ENCODE peak calls at places on chromosomes 7 and 10, in nine cellular contexts. One of them, this sample, is unnamed.

GRCh38 chr10:111435871-111436270 is 359.0 kb downstream of the ADRA2A start:
- DNase-seq in GM23338: no peak
- DNase-seq in SK-N-SH: no peak
- DNase-seq in GM23248: peak
- DNase-seq in neural progenitor cell: no peak
- DNase-seq in OCI-LY7: no peak
- DNase-seq in PC-3: no peak
- DNase-seq in HCT116: no peak
- DNase-seq in MM.1S: no peak
- DNase-seq in this sample: no peak

GRCh38 chr7:142357953-142358520 is 100.2 kb upstream of the PRSS58 start:
- DNase-seq in GM23338: peak
- DNase-seq in SK-N-SH: peak
- DNase-seq in GM23248: peak
- DNase-seq in neural progenitor cell: peak
- DNase-seq in OCI-LY7: peak
- DNase-seq in PC-3: peak
- DNase-seq in HCT116: peak
- DNase-seq in MM.1S: peak
- DNase-seq in this sample: peak

GRCh38 chr10:7318836-7319235 is 92.0 kb downstream of the SFMBT2 start:
- DNase-seq in GM23338: no peak
- DNase-seq in SK-N-SH: no peak
- DNase-seq in GM23248: no peak
- DNase-seq in neural progenitor cell: no peak
- DNase-seq in OCI-LY7: peak
- DNase-seq in PC-3: no peak
- DNase-seq in HCT116: no peak
- DNase-seq in MM.1S: no peak
- DNase-seq in this sample: no peak

GRCh38 chr7:35753761-35754603 is 46.9 kb upstream of the SEPTIN7 start:
- DNase-seq in GM23338: no peak
- DNase-seq in SK-N-SH: no peak
- DNase-seq in GM23248: no peak
- DNase-seq in neural progenitor cell: no peak
- DNase-seq in OCI-LY7: no peak
- DNase-seq in PC-3: no peak
- DNase-seq in HCT116: no peak
- DNase-seq in MM.1S: no peak
- DNase-seq in this sample: peak

GRCh38 chr10:59177031-59177861 is 803 bp downstream of the PHYHIPL start:
- DNase-seq in GM23338: peak
- DNase-seq in SK-N-SH: peak
- DNase-seq in GM23248: peak
- DNase-seq in neural progenitor cell: peak
- DNase-seq in OCI-LY7: no peak
- DNase-seq in PC-3: peak
- DNase-seq in HCT116: no peak
- DNase-seq in MM.1S: no peak
- DNase-seq in this sample: peak

GRCh38 chr10:103693070-103693811 is 162.1 kb downstream of the SH3PXD2A start:
- DNase-seq in GM23338: peak
- DNase-seq in SK-N-SH: no peak
- DNase-seq in GM23248: peak
- DNase-seq in neural progenitor cell: peak
- DNase-seq in OCI-LY7: peak
- DNase-seq in PC-3: no peak
- DNase-seq in HCT116: no peak
- DNase-seq in MM.1S: peak
- DNase-seq in this sample: peak

GRCh38 chr10:103542764-103543616 is 49.5 kb downstream of the NEURL1 start:
- DNase-seq in GM23338: peak
- DNase-seq in SK-N-SH: peak
- DNase-seq in GM23248: peak
- DNase-seq in neural progenitor cell: peak
- DNase-seq in OCI-LY7: peak
- DNase-seq in PC-3: peak
- DNase-seq in HCT116: peak
- DNase-seq in MM.1S: peak
- DNase-seq in this sample: peak

GRCh38 chr7:24851791-24852190 is 94.5 kb upstream of the GSDME start:
- DNase-seq in GM23338: no peak
- DNase-seq in SK-N-SH: no peak
- DNase-seq in GM23248: peak
- DNase-seq in neural progenitor cell: no peak
- DNase-seq in OCI-LY7: no peak
- DNase-seq in PC-3: peak
- DNase-seq in HCT116: no peak
- DNase-seq in MM.1S: no peak
- DNase-seq in this sample: no peak

GRCh38 chr10:86400705-86401587 is 34.4 kb upstream of the GRID1 start:
- DNase-seq in GM23338: peak
- DNase-seq in SK-N-SH: peak
- DNase-seq in GM23248: peak
- DNase-seq in neural progenitor cell: peak
- DNase-seq in OCI-LY7: peak
- DNase-seq in PC-3: peak
- DNase-seq in HCT116: peak
- DNase-seq in MM.1S: peak
- DNase-seq in this sample: peak

GRCh38 chr10:128150045-128150493 is 23.8 kb upstream of the MKI67 start:
- DNase-seq in GM23338: peak
- DNase-seq in SK-N-SH: peak
- DNase-seq in GM23248: peak
- DNase-seq in neural progenitor cell: peak
- DNase-seq in OCI-LY7: peak
- DNase-seq in PC-3: peak
- DNase-seq in HCT116: peak
- DNase-seq in MM.1S: peak
- DNase-seq in this sample: peak

GRCh38 chr7:123824754-123825067 is 20.3 kb upstream of the HYAL4 start:
- DNase-seq in GM23338: no peak
- DNase-seq in SK-N-SH: no peak
- DNase-seq in GM23248: no peak
- DNase-seq in neural progenitor cell: no peak
- DNase-seq in OCI-LY7: no peak
- DNase-seq in PC-3: peak
- DNase-seq in HCT116: no peak
- DNase-seq in MM.1S: no peak
- DNase-seq in this sample: peak

GRCh38 chr10:75512534-75512933 is 81.1 kb downstream of the LRMDA start:
- DNase-seq in GM23338: peak
- DNase-seq in SK-N-SH: no peak
- DNase-seq in GM23248: no peak
- DNase-seq in neural progenitor cell: no peak
- DNase-seq in OCI-LY7: no peak
- DNase-seq in PC-3: peak
- DNase-seq in HCT116: no peak
- DNase-seq in MM.1S: no peak
- DNase-seq in this sample: peak

GRCh38 chr10:44929356-44930113 is 18.4 kb downstream of the TMEM72 start:
- DNase-seq in GM23338: no peak
- DNase-seq in SK-N-SH: no peak
- DNase-seq in GM23248: no peak
- DNase-seq in neural progenitor cell: no peak
- DNase-seq in OCI-LY7: no peak
- DNase-seq in PC-3: no peak
- DNase-seq in HCT116: no peak
- DNase-seq in MM.1S: no peak
- DNase-seq in this sample: no peak

GRCh38 chr10:75406158-75407065 is 4.8 kb upstream of the ZNF503 start:
- DNase-seq in GM23338: peak
- DNase-seq in SK-N-SH: no peak
- DNase-seq in GM23248: no peak
- DNase-seq in neural progenitor cell: peak
- DNase-seq in OCI-LY7: no peak
- DNase-seq in PC-3: no peak
- DNase-seq in HCT116: no peak
- DNase-seq in MM.1S: no peak
- DNase-seq in this sample: peak

GRCh38 chr7:101018271-101019167 is 1.4 kb upstream of the MUC17 start:
- DNase-seq in GM23338: peak
- DNase-seq in SK-N-SH: no peak
- DNase-seq in GM23248: no peak
- DNase-seq in neural progenitor cell: peak
- DNase-seq in OCI-LY7: no peak
- DNase-seq in PC-3: no peak
- DNase-seq in HCT116: no peak
- DNase-seq in MM.1S: no peak
- DNase-seq in this sample: no peak

GRCh38 chr10:31028076-31028475 is 3.6 kb downstream of the ZNF438 start:
- DNase-seq in GM23338: no peak
- DNase-seq in SK-N-SH: no peak
- DNase-seq in GM23248: peak
- DNase-seq in neural progenitor cell: no peak
- DNase-seq in OCI-LY7: no peak
- DNase-seq in PC-3: no peak
- DNase-seq in HCT116: no peak
- DNase-seq in MM.1S: no peak
- DNase-seq in this sample: no peak

GRCh38 chr10:88091490-88092061 is 228.2 kb downstream of the PTEN start:
- DNase-seq in GM23338: no peak
- DNase-seq in SK-N-SH: no peak
- DNase-seq in GM23248: no peak
- DNase-seq in neural progenitor cell: no peak
- DNase-seq in OCI-LY7: peak
- DNase-seq in PC-3: no peak
- DNase-seq in HCT116: no peak
- DNase-seq in MM.1S: peak
- DNase-seq in this sample: no peak

GRCh38 chr7:158021836-158022235 is 565.8 kb downstream of the PTPRN2 start:
- DNase-seq in GM23338: no peak
- DNase-seq in SK-N-SH: no peak
- DNase-seq in GM23248: no peak
- DNase-seq in neural progenitor cell: no peak
- DNase-seq in OCI-LY7: no peak
- DNase-seq in PC-3: no peak
- DNase-seq in HCT116: no peak
- DNase-seq in MM.1S: no peak
- DNase-seq in this sample: no peak

GRCh38 chr7:158023563-158024350 is 563.9 kb downstream of the PTPRN2 start:
- DNase-seq in GM23338: no peak
- DNase-seq in SK-N-SH: no peak
- DNase-seq in GM23248: no peak
- DNase-seq in neural progenitor cell: peak
- DNase-seq in OCI-LY7: no peak
- DNase-seq in PC-3: peak
- DNase-seq in HCT116: no peak
- DNase-seq in MM.1S: peak
- DNase-seq in this sample: no peak

GRCh38 chr7:158022601-158023000 is 565.0 kb downstream of the PTPRN2 start:
- DNase-seq in GM23338: no peak
- DNase-seq in SK-N-SH: no peak
- DNase-seq in GM23248: no peak
- DNase-seq in neural progenitor cell: no peak
- DNase-seq in OCI-LY7: no peak
- DNase-seq in PC-3: no peak
- DNase-seq in HCT116: no peak
- DNase-seq in MM.1S: no peak
- DNase-seq in this sample: no peak

GRCh38 chr7:158024351-158024715 is 563.3 kb downstream of the PTPRN2 start:
- DNase-seq in GM23338: no peak
- DNase-seq in SK-N-SH: no peak
- DNase-seq in GM23248: no peak
- DNase-seq in neural progenitor cell: no peak
- DNase-seq in OCI-LY7: no peak
- DNase-seq in PC-3: no peak
- DNase-seq in HCT116: no peak
- DNase-seq in MM.1S: no peak
- DNase-seq in this sample: no peak

GRCh38 chr7:158023157-158023556 is 564.5 kb downstream of the PTPRN2 start:
- DNase-seq in GM23338: no peak
- DNase-seq in SK-N-SH: no peak
- DNase-seq in GM23248: no peak
- DNase-seq in neural progenitor cell: peak
- DNase-seq in OCI-LY7: no peak
- DNase-seq in PC-3: no peak
- DNase-seq in HCT116: no peak
- DNase-seq in MM.1S: no peak
- DNase-seq in this sample: no peak
- TF ChIP-seq EZH2phosphoT487 in GM23338: no peak
- TF ChIP-seq EZH2phosphoT487 in SK-N-SH: no peak
- TF ChIP-seq EZH2phosphoT487 in GM23248: no peak
- TF ChIP-seq EZH2phosphoT487 in neural progenitor cell: no peak
- TF ChIP-seq EZH2phosphoT487 in OCI-LY7: no peak
- TF ChIP-seq EZH2phosphoT487 in PC-3: no peak
- TF ChIP-seq EZH2phosphoT487 in HCT116: no peak
- TF ChIP-seq EZH2phosphoT487 in MM.1S: no peak
- TF ChIP-seq EZH2phosphoT487 in this sample: no peak

DNA sequence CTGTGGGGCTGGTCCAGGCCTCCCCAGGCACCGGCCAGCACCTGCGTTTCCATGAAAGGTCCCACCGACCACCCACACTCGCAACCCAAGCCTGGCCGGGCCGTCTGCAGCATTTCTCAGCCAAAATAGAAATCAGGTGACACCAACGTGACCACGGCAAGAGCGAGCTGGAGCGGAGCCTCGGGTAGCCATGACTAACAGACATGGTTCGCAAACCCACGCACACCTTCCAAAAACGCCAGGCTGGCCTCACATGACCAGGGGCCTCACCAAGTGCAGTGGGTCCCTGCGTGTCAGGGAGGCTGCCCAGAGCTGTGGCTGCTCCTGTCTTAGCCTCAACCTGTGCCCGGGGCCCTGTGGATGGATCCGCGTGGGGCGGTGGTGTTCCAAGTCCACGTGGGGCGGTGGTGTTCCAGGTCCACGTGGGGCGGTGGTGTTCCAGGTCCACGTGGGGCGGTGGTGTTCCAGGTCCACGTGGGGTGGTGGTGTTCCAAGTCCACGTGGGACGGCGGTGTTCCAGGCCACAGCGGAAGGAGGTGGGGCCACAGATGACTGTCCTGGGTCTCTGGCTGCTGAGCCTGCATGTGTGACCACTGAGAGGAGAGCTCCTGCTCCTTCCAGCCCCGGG is 64.4 kb upstream of the ADGRA1 start:
- DNase-seq in GM23338: no peak
- DNase-seq in SK-N-SH: no peak
- DNase-seq in GM23248: no peak
- DNase-seq in neural progenitor cell: no peak
- DNase-seq in OCI-LY7: no peak
- DNase-seq in PC-3: no peak
- DNase-seq in HCT116: no peak
- DNase-seq in MM.1S: no peak
- DNase-seq in this sample: no peak
- H3K4me2 ChIP-seq in GM23338: no peak
- H3K4me2 ChIP-seq in SK-N-SH: no peak
- H3K4me2 ChIP-seq in GM23248: no peak
- H3K4me2 ChIP-seq in neural progenitor cell: no peak
- H3K4me2 ChIP-seq in OCI-LY7: no peak
- H3K4me2 ChIP-seq in PC-3: no peak
- H3K4me2 ChIP-seq in HCT116: no peak
- H3K4me2 ChIP-seq in MM.1S: no peak
- H3K4me2 ChIP-seq in this sample: no peak

GRCh38 chr7:102912742-102913141 is at the start of gene LRRC17:
- DNase-seq in GM23338: peak
- DNase-seq in SK-N-SH: no peak
- DNase-seq in GM23248: peak
- DNase-seq in neural progenitor cell: peak
- DNase-seq in OCI-LY7: no peak
- DNase-seq in PC-3: no peak
- DNase-seq in HCT116: no peak
- DNase-seq in MM.1S: no peak
- DNase-seq in this sample: peak
- TF ChIP-seq EZH2phosphoT487 in GM23338: no peak
- TF ChIP-seq EZH2phosphoT487 in SK-N-SH: no peak
- TF ChIP-seq EZH2phosphoT487 in GM23248: no peak
- TF ChIP-seq EZH2phosphoT487 in neural progenitor cell: no peak
- TF ChIP-seq EZH2phosphoT487 in OCI-LY7: no peak
- TF ChIP-seq EZH2phosphoT487 in PC-3: no peak
- TF ChIP-seq EZH2phosphoT487 in HCT116: no peak
- TF ChIP-seq EZH2phosphoT487 in MM.1S: no peak
- TF ChIP-seq EZH2phosphoT487 in this sample: no peak

GRCh38 chr10:43226851-43227845 is 39.7 kb downstream of the RASGEF1A start:
- DNase-seq in GM23338: no peak
- DNase-seq in SK-N-SH: no peak
- DNase-seq in GM23248: no peak
- DNase-seq in neural progenitor cell: no peak
- DNase-seq in OCI-LY7: no peak
- DNase-seq in PC-3: no peak
- DNase-seq in HCT116: no peak
- DNase-seq in MM.1S: no peak
- DNase-seq in this sample: no peak
- H3K4me2 ChIP-seq in GM23338: no peak
- H3K4me2 ChIP-seq in SK-N-SH: no peak
- H3K4me2 ChIP-seq in GM23248: no peak
- H3K4me2 ChIP-seq in neural progenitor cell: no peak
- H3K4me2 ChIP-seq in OCI-LY7: no peak
- H3K4me2 ChIP-seq in PC-3: no peak
- H3K4me2 ChIP-seq in HCT116: no peak
- H3K4me2 ChIP-seq in MM.1S: no peak
- H3K4me2 ChIP-seq in this sample: no peak